ENCODE peak calls at places on chromosomes 12 and 14, in eight cellular contexts. H, C, Y, V, S, G, J and W are unnamed samples.
A peak's percentile ranks its signal among the peaks of the same experiment; 100 is the strongest.

GRCh38 chr12:110934093-110934852 is 13.9 kb upstream of the MYL2 start:
- DNase-seq in J (peak; percentile 42), V (no peak), S (no peak), Y (no peak), G (no peak), C (no peak), H (no peak), W (no peak)

GRCh38 chr14:58055497-58055896 is 96.5 kb downstream of the ARMH4 start:
- DNase-seq in H (no peak), J (no peak), Y (no peak), S (no peak), C (no peak), V (no peak), G (no peak), W (no peak)

GRCh38 chr12:26162174-26162573 is 33.2 kb upstream of the SSPN start:
- DNase-seq in S (no peak), C (no peak), Y (no peak), G (no peak), H (no peak), V (no peak), J (no peak), W (no peak)

GRCh38 chr12:81953541-81953940 is 194.4 kb upstream of the PPFIA2 start:
- DNase-seq in C (no peak), Y (no peak), V (no peak), G (no peak), H (no peak), S (no peak), J (no peak), W (no peak)

GRCh38 chr12:81888341-81888740 is 129.2 kb upstream of the PPFIA2 start:
- DNase-seq in Y (no peak), H (no peak), V (no peak), G (no peak), C (no peak), J (no peak), S (no peak), W (no peak)

GRCh38 chr12:46473634-46474201 is 101.1 kb upstream of the SLC38A2 start:
- DNase-seq in S (no peak), C (no peak), J (peak; percentile 45), V (no peak), Y (peak; percentile 72), G (peak; percentile 57), H (no peak), W (no peak)

GRCh38 chr14:98120831-98121464 is 1151.0 kb downstream of the BCL11B start:
- DNase-seq in C (no peak), S (no peak), H (no peak), J (no peak), Y (no peak), V (no peak), G (no peak), W (no peak)

GRCh38 chr12:92762773-92763172 is 60.0 kb downstream of the PLEKHG7 start:
- DNase-seq in H (no peak), G (no peak), V (no peak), Y (no peak), C (no peak), S (no peak), J (no peak), W (no peak)

GRCh38 chr12:45049912-45050318 is 984 bp downstream of the DBX2 start:
- DNase-seq in C (no peak), V (no peak), S (no peak), H (no peak), Y (no peak), J (no peak), G (no peak), W (no peak)

GRCh38 chr14:88983755-88984154 is 159.3 kb downstream of the TTC8 start:
- DNase-seq in J (no peak), H (no peak), S (no peak), G (no peak), C (no peak), Y (no peak), V (no peak), W (no peak)

GRCh38 chr12:9870311-9870866 is 1.2 kb upstream of the CLEC2B start:
- DNase-seq in C (no peak), Y (no peak), H (no peak), V (no peak), J (no peak), S (no peak), G (no peak), W (no peak)

GRCh38 chr12:1282670-1283361 is 291.8 kb downstream of the ERC1 start:
- DNase-seq in C (no peak), G (peak; percentile 40), J (no peak), S (no peak), H (no peak), Y (peak; percentile 81), V (no peak), W (no peak)

GRCh38 chr14:32081901-32082300 is 4.8 kb downstream of the ARHGAP5 start:
- DNase-seq in S (no peak), C (no peak), J (no peak), Y (no peak), H (no peak), V (no peak), G (no peak), W (no peak)

GRCh38 chr14:100442473-100443260 is 119.5 kb downstream of the SLC25A47 start:
- DNase-seq in H (no peak), V (no peak), J (no peak), S (no peak), G (no peak), Y (no peak), C (no peak), W (no peak)

GRCh38 chr12:129717438-129717837 is 186.4 kb downstream of the TMEM132D start:
- DNase-seq in C (no peak), H (no peak), S (no peak), J (no peak), Y (no peak), V (no peak), G (no peak), W (no peak)

GRCh38 chr14:74592476-74593191 is 19.4 kb downstream of the LTBP2 start:
- DNase-seq in J (no peak), V (no peak), G (no peak), Y (no peak), C (no peak), H (no peak), S (no peak), W (no peak)

GRCh38 chr12:131990066-131990979 is 40.6 kb downstream of the EP400 start:
- DNase-seq in J (no peak), V (no peak), C (no peak), Y (no peak), G (no peak), H (no peak), S (no peak), W (no peak)

GRCh38 chr12:46064548-46064947 is 74.2 kb upstream of the SCAF11 start:
- DNase-seq in G (no peak), Y (no peak), C (no peak), V (no peak), J (no peak), S (no peak), H (no peak), W (no peak)

GRCh38 chr12:16307843-16308475 is 30.5 kb upstream of the SLC15A5 start:
- DNase-seq in V (no peak), H (no peak), J (no peak), S (no peak), Y (no peak), G (no peak), C (no peak), W (no peak)

GRCh38 chr14:54797556-54797955 is 105.1 kb downstream of the GCH1 start:
- DNase-seq in V (no peak), H (no peak), Y (no peak), G (no peak), C (no peak), J (no peak), S (no peak), W (no peak)

GRCh38 chr14:76473381-76474263 is 97.7 kb downstream of the ESRRB start:
- DNase-seq in C (no peak), G (no peak), J (peak; percentile 31), V (no peak), S (no peak), Y (no peak), H (no peak), W (no peak)

GRCh38 chr14:99568567-99569560 is 35.1 kb downstream of the CCDC85C start:
- DNase-seq in C (no peak), S (no peak), Y (peak; percentile 75), G (peak; percentile 46), H (no peak), V (no peak), J (no peak), W (no peak)

GRCh38 chr12:2179953-2180736 is 127.4 kb downstream of the CACNA1C start:
- DNase-seq in H (no peak), Y (peak; percentile 87), V (no peak), C (peak; percentile 39), J (peak; percentile 76), G (peak; percentile 34), S (no peak), W (no peak)

GRCh38 chr12:67854351-67854750 is 134.9 kb upstream of the IFNG-AS1 start:
- DNase-seq in H (no peak), C (no peak), V (no peak), G (no peak), Y (no peak), J (no peak), S (no peak), W (no peak)

GRCh38 chr12:45490232-45490881 is 239.1 kb upstream of the ARID2 start:
- DNase-seq in J (no peak), G (no peak), V (no peak), Y (no peak), S (no peak), H (no peak), C (no peak), W (no peak)

GRCh38 chr14:76968621-76969063 is 59.9 kb downstream of the IRF2BPL start:
- DNase-seq in J (no peak), G (no peak), C (no peak), S (no peak), Y (no peak), H (no peak), V (no peak), W (no peak)

GRCh38 chr12:54328595-54329337 is 3.8 kb downstream of the COPZ1 start:
- DNase-seq in C (no peak), J (no peak), Y (no peak), G (no peak), H (no peak), S (no peak), V (no peak), W (no peak)

GRCh38 chr12:93960521-93960920 is 187.9 kb upstream of the PLXNC1 start:
- DNase-seq in V (no peak), G (no peak), C (no peak), J (no peak), H (no peak), Y (no peak), S (no peak), W (no peak)

GRCh38 chr12:93214523-93215289 is 163.0 kb upstream of the NUDT4 start:
- DNase-seq in C (no peak), G (no peak), Y (no peak), S (no peak), J (no peak), H (no peak), V (no peak), W (no peak)

GRCh38 chr14:76236172-76237130 is 84.7 kb downstream of the GPATCH2L start:
- DNase-seq in G (no peak), C (no peak), S (no peak), Y (no peak), V (no peak), J (no peak), H (no peak), W (no peak)

GRCh38 chr14:42192659-42193425 is 586.2 kb downstream of the LRFN5 start:
- DNase-seq in G (no peak), H (no peak), C (no peak), Y (no peak), V (no peak), S (no peak), J (no peak), W (no peak)

GRCh38 chr12:77865178-77865577 is 34.5 kb downstream of the NAV3 start:
- DNase-seq in J (no peak), G (no peak), S (no peak), C (no peak), H (no peak), V (no peak), Y (no peak), W (no peak)

GRCh38 chr14:62373889-62374394 is 611.7 kb downstream of the SNAPC1 start:
- DNase-seq in H (no peak), G (no peak), V (no peak), S (no peak), J (no peak), C (no peak), Y (no peak), W (no peak)

GRCh38 chr12:43540474-43540873 is 11.5 kb downstream of the ADAMTS20 start:
- DNase-seq in G (no peak), Y (no peak), S (no peak), J (no peak), H (no peak), C (no peak), V (no peak), W (no peak)